ENCODE peak calls at places on chromosomes 4 and X, in four cellular contexts. F is fibroblast of mammary gland, R is lung, E is epithelial cell of esophagus. Y is an unnamed sample.

GRCh38 chrX:108036298-108036973 is 8.4 kb upstream of the VSIG1 start:
- DNase-seq in E (peak), F (peak), R (no peak), Y (no peak)

GRCh38 chr4:185831125-185831815 is 19.3 kb upstream of the SORBS2 start:
- DNase-seq in E (peak), R (no peak), F (no peak), Y (no peak)

GRCh38 chrX:103540145-103540544 is 20.9 kb upstream of the RAB40A start:
- DNase-seq in R (no peak), F (peak), E (peak), Y (no peak)

GRCh38 chrX:24482823-24483410 is 17.8 kb downstream of the PDK3 start:
- DNase-seq in R (no peak), F (no peak), E (no peak), Y (no peak)

GRCh38 chr4:169307581-169307980 is 36.8 kb upstream of the SH3RF1 start:
- DNase-seq in F (no peak), R (no peak), E (peak), Y (no peak)

GRCh38 chr4:110164856-110165255 is 33.6 kb downstream of the ELOVL6 start:
- DNase-seq in E (peak), F (no peak), R (no peak), Y (no peak)

GRCh38 chr4:168892456-168892855 is 117.6 kb downstream of the CBR4 start:
- DNase-seq in F (no peak), R (no peak), E (no peak), Y (no peak)

GRCh38 chrX:643911-644303 is 13.3 kb downstream of the SHOX start:
- DNase-seq in F (no peak), R (no peak), E (no peak), Y (no peak)

GRCh38 chrX:74922922-74923321 is 2.3 kb downstream of the NEXMIF start:
- DNase-seq in F (no peak), E (no peak), R (no peak), Y (no peak)

GRCh38 chrX:53081925-53082772 is at the start of gene TSPYL2:
- DNase-seq in R (peak), F (peak), E (peak), Y (peak)

GRCh38 chr4:55033296-55033695 is 92.1 kb downstream of the KDR start:
- DNase-seq in E (peak), R (no peak), F (no peak), Y (no peak)

GRCh38 chr4:95092762-95093161 is 335.0 kb downstream of the BMPR1B start:
- DNase-seq in F (no peak), R (no peak), E (no peak), Y (no peak)

GRCh38 chr4:149173241-149174013 is 642.2 kb downstream of the IQCM start:
- DNase-seq in R (no peak), F (peak), E (no peak), Y (no peak)

GRCh38 chr4:165555302-165555701 is 176.5 kb downstream of the CPE start:
- DNase-seq in R (no peak), E (no peak), F (no peak), Y (no peak)

GRCh38 chr4:71229477-71230257 is 109.2 kb upstream of the SLC4A4 start:
- DNase-seq in E (peak), F (peak), R (no peak), Y (no peak)

GRCh38 chrX:69082055-69082752 is 83.0 kb downstream of the PJA1 start:
- DNase-seq in E (no peak), F (no peak), R (no peak), Y (no peak)

GRCh38 chr4:129968778-129969177 is 872.8 kb downstream of the C4orf33 start:
- DNase-seq in E (no peak), F (no peak), R (no peak), Y (no peak)

GRCh38 chrX:866441-866990 is 235.9 kb downstream of the SHOX start:
- DNase-seq in F (no peak), R (no peak), E (no peak), Y (no peak)

GRCh38 chrX:47515941-47516649 is 33.1 kb upstream of the ZNF41 start:
- DNase-seq in R (no peak), E (peak), F (peak), Y (no peak)

GRCh38 chr4:121990489-121990888 is 38.6 kb upstream of the TRPC3 start:
- DNase-seq in R (no peak), F (no peak), E (no peak), Y (no peak)

GRCh38 chrX:51420610-51421009 is 75.8 kb downstream of the NUDT11 start:
- DNase-seq in R (no peak), E (peak), F (peak), Y (no peak)

GRCh38 chrX:113384628-113385027 is 544.0 kb upstream of the AMOT start:
- DNase-seq in F (peak), E (peak), R (no peak), Y (peak)

GRCh38 chr4:162115323-162115722 is 48.5 kb downstream of the FSTL5 start:
- DNase-seq in R (no peak), F (no peak), E (peak), Y (no peak)

GRCh38 chr4:48262926-48263325 is 6.7 kb downstream of the TEC start:
- DNase-seq in E (no peak), R (no peak), F (peak), Y (peak)

GRCh38 chr4:6345866-6346265 is 76.2 kb downstream of the WFS1 start:
- DNase-seq in E (no peak), R (no peak), F (no peak), Y (no peak)

GRCh38 chr4:6345096-6345830 is 75.6 kb downstream of the WFS1 start:
- DNase-seq in R (no peak), E (no peak), F (no peak), Y (no peak)

GRCh38 chr4:6341696-6342095 is 72.0 kb downstream of the WFS1 start:
- DNase-seq in F (no peak), E (no peak), R (no peak), Y (no peak)

GRCh38 chr4:6342530-6343293 is 73.1 kb downstream of the WFS1 start:
- DNase-seq in F (peak), E (no peak), R (no peak), Y (peak)

GRCh38 chr4:6343950-6344408 is 74.3 kb downstream of the WFS1 start:
- DNase-seq in R (no peak), F (peak), E (peak), Y (no peak)
- TF ChIP-seq CTCF in R (no peak), F (no peak), E (no peak), Y (no peak)

GRCh38 chr4:2043396-2044118 is 15.6 kb upstream of the NAT8L start:
- DNase-seq in R (no peak), F (no peak), E (no peak), Y (no peak)

GRCh38 chr4:2042207-2042946 is 16.8 kb upstream of the NAT8L start:
- DNase-seq in R (no peak), E (no peak), F (no peak), Y (no peak)

GRCh38 chr4:2044119-2044485 is 15.0 kb upstream of the NAT8L start:
- DNase-seq in E (no peak), R (no peak), F (no peak), Y (no peak)

GRCh38 chr4:2041234-2042130 is 17.6 kb upstream of the NAT8L start:
- DNase-seq in F (peak), E (peak), R (peak), Y (peak)

DNA sequence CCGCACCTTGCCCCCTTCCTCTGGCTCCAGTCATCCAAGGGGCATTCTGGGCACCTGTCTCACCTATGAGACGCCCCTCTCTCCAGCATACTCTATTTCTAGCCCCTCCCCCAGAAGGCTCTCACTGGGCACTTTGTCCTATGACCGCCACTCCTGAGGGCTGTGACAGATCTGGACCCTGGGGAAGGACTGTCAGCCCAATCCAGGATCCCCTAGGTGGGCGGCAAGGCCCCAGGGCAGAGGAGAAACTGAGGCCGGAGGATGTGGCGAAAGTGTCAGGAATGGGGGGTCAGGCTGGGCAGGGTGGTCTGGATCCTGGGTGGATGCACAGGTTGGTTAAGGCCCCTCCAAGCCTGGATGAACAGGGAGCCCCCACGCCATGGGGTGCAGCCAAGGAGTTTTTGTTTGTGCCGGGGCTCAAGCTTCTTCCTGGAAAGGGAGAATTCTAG is 16.2 kb upstream of the NAT8L start:
- DNase-seq in E (no peak), F (no peak), R (no peak), Y (no peak)
- H3K4me3 ChIP-seq in E (no peak), F (peak), R (no peak), Y (no peak)

GRCh38 chr4:87545052-87545451 is 15.9 kb upstream of the SPARCL1 start:
- DNase-seq in E (no peak), R (no peak), F (no peak), Y (no peak)

GRCh38 chr4:87541956-87542709 is 13.0 kb upstream of the SPARCL1 start:
- DNase-seq in E (no peak), F (no peak), R (no peak), Y (no peak)

GRCh38 chr4:87541521-87541920 is 12.3 kb upstream of the SPARCL1 start:
- DNase-seq in F (no peak), R (no peak), E (no peak), Y (no peak)

GRCh38 chr4:87542734-87543312 is 13.6 kb upstream of the SPARCL1 start:
- DNase-seq in R (no peak), F (no peak), E (no peak), Y (no peak)

DNA sequence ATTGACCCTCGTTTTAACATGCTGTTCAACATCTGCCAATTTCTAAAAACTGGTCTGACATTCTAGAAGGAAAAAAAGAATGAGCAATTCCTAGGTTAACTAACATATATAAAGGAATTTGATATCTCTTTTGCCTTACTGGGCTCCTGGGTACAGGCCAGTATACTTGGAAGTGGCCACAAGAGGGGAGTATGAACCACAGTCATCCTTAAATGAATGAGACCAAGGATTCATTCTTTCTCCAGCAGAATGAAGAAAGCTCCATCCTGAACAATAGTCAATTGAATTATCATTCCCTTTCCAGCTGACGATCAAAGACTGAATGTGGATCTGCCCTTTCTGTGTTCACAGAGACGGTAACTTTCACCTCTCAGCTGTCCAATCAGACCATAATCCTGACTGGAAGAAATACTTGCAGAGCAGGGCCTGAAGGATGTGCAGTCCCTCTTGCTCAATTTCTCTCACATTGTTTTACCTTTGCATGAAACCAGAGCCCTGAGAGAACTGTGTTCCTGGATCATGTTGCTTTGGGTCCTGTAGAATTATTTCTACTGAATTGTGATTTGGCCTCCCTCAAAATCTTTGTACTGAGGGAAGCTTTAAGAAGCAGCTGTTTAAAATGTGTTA is 14.8 kb upstream of the SPARCL1 start:
- DNase-seq in F (peak), R (no peak), E (peak), Y (no peak)
- TF ChIP-seq CTCF in F (peak), R (no peak), E (peak), Y (peak)

GRCh38 chr4:153778383-153778782 is 10.5 kb downstream of the SFRP2 start:
- DNase-seq in E (no peak), R (no peak), F (no peak), Y (no peak)

GRCh38 chr4:153777421-153777820 is 11.5 kb downstream of the SFRP2 start:
- DNase-seq in E (no peak), R (no peak), F (no peak), Y (no peak)

GRCh38 chr4:153773236-153773690 is 13.4 kb upstream of the RNF175 start:
- DNase-seq in R (no peak), F (peak), E (no peak), Y (no peak)

GRCh38 chr4:153780221-153780620 is 8.7 kb downstream of the SFRP2 start:
- DNase-seq in R (no peak), E (no peak), F (no peak), Y (no peak)

DNA sequence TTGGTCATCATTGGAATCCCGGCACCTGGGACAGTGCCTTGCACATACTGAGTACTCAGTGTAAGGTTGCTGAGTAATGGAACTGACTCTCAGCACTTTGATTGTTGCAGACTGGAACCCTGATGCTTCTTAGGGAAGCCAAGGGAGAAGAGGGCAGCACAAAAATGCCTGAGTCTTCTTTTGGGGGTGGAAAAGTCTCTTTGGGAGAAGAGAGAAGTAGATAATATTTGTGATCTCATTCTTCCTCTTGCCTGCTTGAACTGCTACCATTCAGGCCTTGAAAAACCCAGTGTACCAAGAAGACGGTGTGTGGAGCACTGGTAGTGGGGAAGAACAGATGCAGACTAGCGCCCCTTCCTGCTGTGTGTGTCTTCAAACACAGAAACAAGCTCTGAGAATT is 12.3 kb downstream of the SFRP2 start:
- DNase-seq in R (no peak), F (no peak), E (no peak), Y (no peak)
- H3K4me3 ChIP-seq in R (no peak), F (no peak), E (no peak), Y (no peak)

GRCh38 chr4:173318648-173319211 is 15.4 kb downstream of the HMGB2 start:
- DNase-seq in R (no peak), E (peak), F (peak), Y (no peak)
- TF ChIP-seq CTCF in R (peak), E (peak), F (peak), Y (peak)

GRCh38 chrX:153595859-153596857 is 2.8 kb downstream of the CCNQ start:
- DNase-seq in R (no peak), F (no peak), E (no peak), Y (no peak)

GRCh38 chrX:153599192-153600031 is 473 bp upstream of the CCNQ start:
- DNase-seq in E (peak), F (peak), R (peak), Y (peak)

GRCh38 chrX:153595387-153595786 is 3.6 kb downstream of the CCNQ start:
- DNase-seq in E (no peak), R (no peak), F (no peak), Y (no peak)

GRCh38 chrX:153598541-153599191 is at the start of gene CCNQ:
- DNase-seq in F (peak), R (no peak), E (peak), Y (no peak)

DNA sequence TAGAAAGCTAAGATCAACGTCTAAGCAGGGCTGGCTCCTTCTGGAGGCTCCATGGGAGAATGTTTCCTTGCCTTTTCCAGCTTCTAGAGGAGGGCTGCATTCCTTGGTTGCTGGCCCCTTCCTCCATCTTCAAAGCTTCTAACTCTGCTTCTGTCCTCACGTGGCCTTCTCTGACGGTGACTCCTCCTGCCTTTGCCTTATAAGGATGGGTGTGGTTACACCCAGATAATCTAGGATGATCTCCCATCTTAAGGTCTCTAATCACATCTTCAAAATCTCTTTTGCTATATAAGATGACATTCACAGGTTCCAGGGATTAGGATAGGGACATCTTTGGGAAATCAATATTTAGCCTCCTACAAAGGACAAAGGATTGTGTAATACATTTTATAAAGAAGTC is 1.6 kb downstream of the CCNQ start:
- DNase-seq in E (no peak), R (no peak), F (peak), Y (no peak)
- H3K4me3 ChIP-seq in E (no peak), R (no peak), F (no peak), Y (no peak)

DNA sequence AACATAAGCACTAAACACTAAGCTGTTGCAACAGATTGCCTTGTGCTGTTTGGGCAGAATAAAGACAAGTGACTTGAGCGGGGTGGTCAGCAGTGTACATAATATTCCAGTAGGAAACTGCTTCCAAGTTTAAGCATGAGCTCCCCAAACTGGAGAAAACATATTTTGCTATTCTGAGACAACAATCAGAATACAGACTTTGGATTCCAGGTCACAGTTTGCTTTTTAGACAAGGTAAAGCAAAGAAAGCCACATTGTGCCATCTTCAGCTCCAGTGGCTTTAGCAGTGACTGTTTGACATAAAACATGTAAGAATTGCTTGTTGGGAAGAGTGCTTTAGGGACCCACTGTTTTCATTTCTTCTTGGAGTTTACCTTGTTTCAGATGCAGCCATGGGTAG is 136.0 kb downstream of the FNIP2 start:
- DNase-seq in E (no peak), R (no peak), F (no peak), Y (no peak)
- TF ChIP-seq CTCF in E (no peak), R (no peak), F (no peak), Y (no peak)